ENCODE peak calls at places on chromosomes 6 and 20, in seven cellular contexts. B is neural progenitor cell; A is cardiac muscle cell; M is thoracic aorta; N is GM23248; O is CD8-positive, alpha-beta memory T cell; U is Karpas-422. Z is an unnamed sample.

GRCh38 chr20:6162239-6162638 is 39.4 kb upstream of the FERMT1 start:
- DNase-seq in N (peak; percentile 3), O (no peak), A (peak; percentile 56), U (no peak), M (no peak), B (no peak), Z (no peak)

GRCh38 chr20:50189681-50190250 is 864 bp upstream of the CEBPB start:
- DNase-seq in O (peak; percentile 64), M (no peak), U (no peak), B (peak; percentile 23), A (no peak), N (peak; percentile 40), Z (no peak)

GRCh38 chr6:111228094-111228493 is 140.8 kb downstream of the SLC16A10 start:
- DNase-seq in M (no peak), N (peak; percentile 63), A (no peak), B (no peak), U (no peak), O (no peak), Z (no peak)

GRCh38 chr20:1618954-1619550 is 757 bp downstream of the SIRPB1 start:
- DNase-seq in B (no peak), O (no peak), N (no peak), U (no peak), A (no peak), M (no peak), Z (no peak)

GRCh38 chr20:9311132-9311531 is 203.3 kb upstream of the LAMP5 start:
- DNase-seq in N (peak; percentile 20), B (no peak), A (no peak), U (no peak), M (no peak), O (no peak), Z (no peak)

GRCh38 chr20:50534567-50534966 is 24.4 kb downstream of the PTPN1 start:
- DNase-seq in M (no peak), A (no peak), U (no peak), N (peak; percentile 86), O (no peak), B (no peak), Z (no peak)

GRCh38 chr20:22575087-22575721 is 9.2 kb downstream of the FOXA2 start:
- DNase-seq in M (no peak), U (no peak), A (no peak), B (peak; percentile 55), O (no peak), N (no peak), Z (no peak)

GRCh38 chr6:120899932-120900331 is 434.3 kb downstream of the TBC1D32 start:
- DNase-seq in U (no peak), M (no peak), N (no peak), A (no peak), B (no peak), O (no peak), Z (no peak)

GRCh38 chr20:18705490-18705889 is 108.1 kb upstream of the SCP2D1 start:
- DNase-seq in A (no peak), M (no peak), B (no peak), O (no peak), N (peak; percentile 96), U (no peak), Z (no peak)

GRCh38 chr6:45353654-45354053 is 24.1 kb downstream of the SUPT3H start:
- DNase-seq in A (no peak), M (no peak), U (no peak), N (no peak), B (no peak), O (no peak), Z (no peak)

GRCh38 chr6:17446713-17447112 is 53.3 kb downstream of the CAP2 start:
- DNase-seq in A (no peak), U (no peak), B (peak; percentile 11), N (no peak), O (no peak), M (no peak), Z (no peak)

GRCh38 chr6:43782764-43783513 is 12.9 kb downstream of the VEGFA start:
- DNase-seq in N (no peak), A (no peak), O (no peak), B (no peak), M (no peak), U (no peak), Z (no peak)

GRCh38 chr6:25354078-25354940 is 75.1 kb downstream of the CARMIL1 start:
- DNase-seq in O (no peak), M (no peak), A (no peak), N (peak; percentile 69), B (no peak), U (no peak), Z (no peak)

GRCh38 chr6:32668226-32668747 is 1.8 kb upstream of the HLA-DQB1 start:
- DNase-seq in U (peak; percentile 94), N (peak; percentile 24), M (no peak), O (peak; percentile 71), A (peak; percentile 84), B (peak; percentile 46), Z (peak; percentile 9)

GRCh38 chr6:9523462-9523861 is 891.4 kb downstream of the TFAP2A start:
- DNase-seq in U (no peak), N (peak; percentile 94), A (peak; percentile 18), O (no peak), M (no peak), B (no peak), Z (no peak)

GRCh38 chr20:53922901-53923314 is 147.5 kb downstream of the BCAS1 start:
- DNase-seq in U (peak; percentile 83), N (peak; percentile 64), O (no peak), M (no peak), A (no peak), B (no peak), Z (no peak)

DNA sequence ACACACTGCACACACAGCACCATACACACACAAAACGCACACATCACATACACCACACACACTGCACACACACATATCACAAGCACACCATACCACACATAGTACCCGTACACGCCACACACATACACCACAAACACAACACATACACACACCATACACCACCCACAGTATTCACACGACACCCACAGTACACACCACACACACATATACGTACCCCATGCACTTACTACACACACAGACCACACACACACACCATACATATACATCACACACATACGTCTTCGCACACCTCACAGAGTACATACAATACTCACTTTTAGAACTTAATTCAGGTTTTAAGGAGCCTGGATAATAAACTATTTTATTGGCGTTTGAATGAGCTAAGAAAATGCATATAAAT is 1805.3 kb upstream of the DEFB115 start:
- DNase-seq in O (no peak), U (no peak), M (no peak), B (no peak), N (no peak), A (no peak), Z (no peak)
- H3K9me3 ChIP-seq in O (no peaks in the 10 kb centered on the region), U (peaks cover 4% of the 10 kb centered on the region), M (no peaks in the 10 kb centered on the region), B (no peaks in the 10 kb centered on the region), N (no peaks in the 10 kb centered on the region), A (no peaks in the 10 kb centered on the region), Z (no peaks in the 10 kb centered on the region)

DNA sequence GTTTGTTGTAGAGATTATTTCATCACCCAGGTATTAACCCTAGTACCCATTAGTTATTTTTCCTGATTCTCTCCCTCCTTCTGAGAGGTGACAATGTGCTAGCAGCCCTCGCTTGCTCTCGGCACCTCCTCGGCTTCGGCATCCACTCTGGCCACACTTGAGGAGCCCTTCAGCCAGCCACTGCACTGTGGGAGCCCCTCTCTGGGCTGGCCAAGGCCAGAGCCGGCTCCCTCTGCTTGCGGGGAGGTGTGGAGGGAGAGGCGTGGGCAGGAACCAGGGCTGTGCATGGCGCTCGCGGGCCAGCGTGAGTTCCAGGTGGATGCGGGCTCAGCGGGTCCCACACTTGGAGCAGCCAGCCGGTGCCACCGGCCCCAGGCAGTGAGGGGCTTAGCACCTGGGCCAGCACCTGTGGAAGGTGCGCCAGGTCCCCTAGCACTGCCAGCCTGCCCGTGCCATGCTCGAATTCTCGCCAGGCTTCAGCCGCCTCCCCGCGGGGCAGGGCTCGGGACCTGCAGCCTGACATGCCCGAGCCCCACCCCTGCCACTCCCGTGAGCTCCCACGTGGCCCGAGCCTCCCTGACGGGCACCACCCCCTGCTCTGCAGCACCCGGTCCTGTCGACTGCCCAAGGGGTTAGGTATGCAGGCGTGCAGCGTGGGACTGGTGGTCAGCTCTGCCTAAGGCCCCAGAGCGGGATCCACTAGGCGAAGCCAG is 221.9 kb downstream of the WDR27 start:
- DNase-seq in O (no peak), N (no peak), U (no peak), B (no peak), A (no peak), M (no peak), Z (no peak)
- H3K9me3 ChIP-seq in O (no peaks in the 10 kb centered on the region), N (no peaks in the 10 kb centered on the region), U (peaks cover 13% of the 10 kb centered on the region), B (peaks cover 8% of the 10 kb centered on the region), A (peaks cover 6% of the 10 kb centered on the region), M (peaks cover 8% of the 10 kb centered on the region), Z (peaks cover 8% of the 10 kb centered on the region)

GRCh38 chr20:55740076-55740475 is 265.2 kb downstream of the CBLN4 start:
- DNase-seq in B (no peak), N (no peak), M (no peak), O (no peak), A (no peak), U (no peak), Z (no peak)

GRCh38 chr20:55744896-55745295 is 260.4 kb downstream of the CBLN4 start:
- DNase-seq in B (no peak), A (peak; percentile 12), U (no peak), N (no peak), O (no peak), M (no peak), Z (no peak)

GRCh38 chr20:55746723-55747122 is 258.6 kb downstream of the CBLN4 start:
- DNase-seq in U (no peak), O (no peak), B (no peak), A (no peak), M (no peak), N (no peak), Z (no peak)

DNA sequence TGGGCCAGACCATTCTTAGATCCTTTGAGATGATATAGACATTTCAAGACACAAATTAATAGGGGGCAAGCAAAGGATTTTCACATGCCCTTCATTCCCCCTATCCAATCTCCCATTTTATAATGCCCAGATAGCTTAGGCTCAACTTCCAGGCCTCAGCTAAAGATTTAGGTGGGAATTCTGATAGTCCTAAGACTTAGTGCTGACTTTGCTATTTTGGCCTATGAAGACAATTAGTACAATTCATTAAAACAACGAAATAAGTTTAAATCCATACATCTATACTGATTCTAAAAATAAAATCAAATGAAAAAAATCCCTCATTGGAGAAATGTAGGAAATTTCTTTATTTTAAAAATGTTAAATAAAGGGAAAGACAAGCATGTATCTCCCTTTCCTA is 259.5 kb downstream of the CBLN4 start:
- DNase-seq in O (no peak), N (no peak), M (no peak), B (no peak), A (no peak), U (no peak), Z (no peak)
- H3K9me3 ChIP-seq in O (no peaks in the 10 kb centered on the region), N (no peaks in the 10 kb centered on the region), M (no peaks in the 10 kb centered on the region), B (no peaks in the 10 kb centered on the region), A (no peaks in the 10 kb centered on the region), U (peaks cover 26% of the 10 kb centered on the region), Z (no peaks in the 10 kb centered on the region)

GRCh38 chr6:170000071-170000843 is 248.8 kb downstream of the ERMARD start:
- DNase-seq in O (no peak), M (no peak), A (no peak), U (no peak), N (no peak), B (no peak), Z (peak; percentile 52)

GRCh38 chr6:170005680-170006470 is 254.5 kb downstream of the ERMARD start:
- DNase-seq in O (no peak), A (no peak), B (no peak), U (no peak), M (no peak), N (no peak), Z (no peak)

GRCh38 chr6:169999367-169999766 is 247.9 kb downstream of the ERMARD start:
- DNase-seq in M (no peak), U (no peak), N (no peak), A (no peak), O (no peak), B (no peak), Z (peak; percentile 9)

GRCh38 chr6:170004585-170005210 is 253.3 kb downstream of the ERMARD start:
- DNase-seq in M (no peak), U (no peak), N (no peak), A (no peak), O (no peak), B (no peak), Z (no peak)

GRCh38 chr6:170003027-170003426 is 251.6 kb downstream of the ERMARD start:
- DNase-seq in U (peak; percentile 58), O (no peak), A (no peak), M (no peak), N (no peak), B (no peak), Z (no peak)
- H3K9me3 ChIP-seq in U (peaks cover 7% of the 10 kb centered on the region), O (no peaks in the 10 kb centered on the region), A (no peaks in the 10 kb centered on the region), M (no peaks in the 10 kb centered on the region), N (no peaks in the 10 kb centered on the region), B (peaks cover 15% of the 10 kb centered on the region), Z (no peaks in the 10 kb centered on the region)